ENCODE peak calls at places on chromosomes 2 and 18, in four cellular contexts. One of them, this sample, is unnamed.

GRCh38 chr18:57921708-57922107 is 118.6 kb upstream of the ATP8B1 start:
- DNase-seq in heart left ventricle: no peak
- DNase-seq in SJSA1: no peak
- DNase-seq in activated CD4-positive, alpha-beta T cell treated with anti-CD3 and anti-CD28 coated beads, Interleukin-2, amount 10 ng/mL, durations not matched to agents 7 days and 5 days: no peak
- DNase-seq in this sample: no peak

GRCh38 chr2:223007531-223007930 is 44.5 kb upstream of the KCNE4 start:
- DNase-seq in heart left ventricle: no peak
- DNase-seq in SJSA1: no peak
- DNase-seq in activated CD4-positive, alpha-beta T cell treated with anti-CD3 and anti-CD28 coated beads, Interleukin-2, amount 10 ng/mL, durations not matched to agents 7 days and 5 days: no peak
- DNase-seq in this sample: no peak

GRCh38 chr2:64273524-64274398 is 129.5 kb upstream of the PELI1 start:
- DNase-seq in activated CD4-positive, alpha-beta T cell treated with anti-CD3 and anti-CD28 coated beads, Interleukin-2, amount 10 ng/mL, durations not matched to agents 7 days and 5 days: no peak
- DNase-seq in heart left ventricle: peak; percentile 52
- DNase-seq in SJSA1: peak; percentile 48
- DNase-seq in this sample: no peak

GRCh38 chr2:215722125-215722524 is 286.3 kb upstream of the FN1 start:
- DNase-seq in SJSA1: no peak
- DNase-seq in heart left ventricle: no peak
- DNase-seq in activated CD4-positive, alpha-beta T cell treated with anti-CD3 and anti-CD28 coated beads, Interleukin-2, amount 10 ng/mL, durations not matched to agents 7 days and 5 days: no peak
- DNase-seq in this sample: no peak

GRCh38 chr2:60519259-60519863 is 34.1 kb downstream of the BCL11A start:
- DNase-seq in heart left ventricle: no peak
- DNase-seq in activated CD4-positive, alpha-beta T cell treated with anti-CD3 and anti-CD28 coated beads, Interleukin-2, amount 10 ng/mL, durations not matched to agents 7 days and 5 days: no peak
- DNase-seq in SJSA1: no peak
- DNase-seq in this sample: no peak

GRCh38 chr18:56321470-56321869 is 316.9 kb downstream of the TXNL1 start:
- DNase-seq in heart left ventricle: peak; percentile 68
- DNase-seq in activated CD4-positive, alpha-beta T cell treated with anti-CD3 and anti-CD28 coated beads, Interleukin-2, amount 10 ng/mL, durations not matched to agents 7 days and 5 days: no peak
- DNase-seq in SJSA1: no peak
- DNase-seq in this sample: no peak

GRCh38 chr18:69787825-69788547 is 159.7 kb downstream of the CD226 start:
- DNase-seq in SJSA1: no peak
- DNase-seq in activated CD4-positive, alpha-beta T cell treated with anti-CD3 and anti-CD28 coated beads, Interleukin-2, amount 10 ng/mL, durations not matched to agents 7 days and 5 days: no peak
- DNase-seq in heart left ventricle: no peak
- DNase-seq in this sample: no peak

GRCh38 chr2:147025611-147026010 is 819.2 kb upstream of the ACVR2A start:
- DNase-seq in SJSA1: no peak
- DNase-seq in heart left ventricle: no peak
- DNase-seq in activated CD4-positive, alpha-beta T cell treated with anti-CD3 and anti-CD28 coated beads, Interleukin-2, amount 10 ng/mL, durations not matched to agents 7 days and 5 days: no peak
- DNase-seq in this sample: no peak

GRCh38 chr2:8607591-8607990 is 74.3 kb upstream of the ID2 start:
- DNase-seq in heart left ventricle: no peak
- DNase-seq in SJSA1: peak; percentile 70
- DNase-seq in activated CD4-positive, alpha-beta T cell treated with anti-CD3 and anti-CD28 coated beads, Interleukin-2, amount 10 ng/mL, durations not matched to agents 7 days and 5 days: no peak
- DNase-seq in this sample: no peak

GRCh38 chr2:27240406-27240805 is 22.4 kb downstream of the SLC30A3 start:
- DNase-seq in activated CD4-positive, alpha-beta T cell treated with anti-CD3 and anti-CD28 coated beads, Interleukin-2, amount 10 ng/mL, durations not matched to agents 7 days and 5 days: no peak
- DNase-seq in heart left ventricle: no peak
- DNase-seq in SJSA1: no peak
- DNase-seq in this sample: no peak

GRCh38 chr2:14634223-14634884 is 1.8 kb downstream of the LRATD1 start:
- DNase-seq in heart left ventricle: peak; percentile 79
- DNase-seq in activated CD4-positive, alpha-beta T cell treated with anti-CD3 and anti-CD28 coated beads, Interleukin-2, amount 10 ng/mL, durations not matched to agents 7 days and 5 days: no peak
- DNase-seq in SJSA1: peak; percentile 44
- DNase-seq in this sample: no peak

GRCh38 chr2:193518061-193518817 is 1323.5 kb upstream of the TMEFF2 start:
- DNase-seq in heart left ventricle: no peak
- DNase-seq in SJSA1: no peak
- DNase-seq in activated CD4-positive, alpha-beta T cell treated with anti-CD3 and anti-CD28 coated beads, Interleukin-2, amount 10 ng/mL, durations not matched to agents 7 days and 5 days: no peak
- DNase-seq in this sample: no peak

GRCh38 chr2:101474752-101475384 is at the start of gene RFX8:
- DNase-seq in heart left ventricle: peak; percentile 42
- DNase-seq in activated CD4-positive, alpha-beta T cell treated with anti-CD3 and anti-CD28 coated beads, Interleukin-2, amount 10 ng/mL, durations not matched to agents 7 days and 5 days: peak; percentile 81
- DNase-seq in SJSA1: peak; percentile 60
- DNase-seq in this sample: no peak

GRCh38 chr2:85954918-85955420 is 66.2 kb upstream of the ST3GAL5 start:
- DNase-seq in heart left ventricle: no peak
- DNase-seq in SJSA1: peak; percentile 24
- DNase-seq in activated CD4-positive, alpha-beta T cell treated with anti-CD3 and anti-CD28 coated beads, Interleukin-2, amount 10 ng/mL, durations not matched to agents 7 days and 5 days: no peak
- DNase-seq in this sample: no peak

GRCh38 chr2:15764683-15765011 is 173.0 kb downstream of the DDX1 start:
- DNase-seq in activated CD4-positive, alpha-beta T cell treated with anti-CD3 and anti-CD28 coated beads, Interleukin-2, amount 10 ng/mL, durations not matched to agents 7 days and 5 days: no peak
- DNase-seq in heart left ventricle: no peak
- DNase-seq in SJSA1: no peak
- DNase-seq in this sample: no peak

GRCh38 chr2:28821295-28821958 is 10.8 kb downstream of the SPDYA start:
- DNase-seq in heart left ventricle: no peak
- DNase-seq in activated CD4-positive, alpha-beta T cell treated with anti-CD3 and anti-CD28 coated beads, Interleukin-2, amount 10 ng/mL, durations not matched to agents 7 days and 5 days: peak; percentile 76
- DNase-seq in SJSA1: peak; percentile 47
- DNase-seq in this sample: no peak

GRCh38 chr2:222752731-222753130 is 81.3 kb downstream of the MOGAT1 start:
- DNase-seq in activated CD4-positive, alpha-beta T cell treated with anti-CD3 and anti-CD28 coated beads, Interleukin-2, amount 10 ng/mL, durations not matched to agents 7 days and 5 days: no peak
- DNase-seq in SJSA1: no peak
- DNase-seq in heart left ventricle: no peak
- DNase-seq in this sample: no peak

GRCh38 chr2:191630313-191630712 is 47.6 kb upstream of the NABP1 start:
- DNase-seq in activated CD4-positive, alpha-beta T cell treated with anti-CD3 and anti-CD28 coated beads, Interleukin-2, amount 10 ng/mL, durations not matched to agents 7 days and 5 days: no peak
- DNase-seq in SJSA1: no peak
- DNase-seq in heart left ventricle: no peak
- DNase-seq in this sample: no peak

GRCh38 chr2:44740678-44741077 is 200.8 kb upstream of the SIX3 start:
- DNase-seq in activated CD4-positive, alpha-beta T cell treated with anti-CD3 and anti-CD28 coated beads, Interleukin-2, amount 10 ng/mL, durations not matched to agents 7 days and 5 days: no peak
- DNase-seq in heart left ventricle: no peak
- DNase-seq in SJSA1: no peak
- DNase-seq in this sample: no peak

GRCh38 chr2:196268022-196268421 is 96.6 kb upstream of the STK17B start:
- DNase-seq in activated CD4-positive, alpha-beta T cell treated with anti-CD3 and anti-CD28 coated beads, Interleukin-2, amount 10 ng/mL, durations not matched to agents 7 days and 5 days: no peak
- DNase-seq in heart left ventricle: no peak
- DNase-seq in SJSA1: no peak
- DNase-seq in this sample: no peak

GRCh38 chr18:23635283-23636040 is 27.2 kb downstream of the ANKRD29 start:
- DNase-seq in SJSA1: no peak
- DNase-seq in activated CD4-positive, alpha-beta T cell treated with anti-CD3 and anti-CD28 coated beads, Interleukin-2, amount 10 ng/mL, durations not matched to agents 7 days and 5 days: no peak
- DNase-seq in heart left ventricle: no peak
- DNase-seq in this sample: no peak

GRCh38 chr2:215420471-215420935 is 15.4 kb downstream of the FN1 start:
- DNase-seq in activated CD4-positive, alpha-beta T cell treated with anti-CD3 and anti-CD28 coated beads, Interleukin-2, amount 10 ng/mL, durations not matched to agents 7 days and 5 days: no peak
- DNase-seq in SJSA1: no peak
- DNase-seq in heart left ventricle: no peak
- DNase-seq in this sample: no peak

GRCh38 chr2:237996041-237996593 is 29.3 kb downstream of the UBE2F start:
- DNase-seq in SJSA1: peak; percentile 64
- DNase-seq in heart left ventricle: no peak
- DNase-seq in activated CD4-positive, alpha-beta T cell treated with anti-CD3 and anti-CD28 coated beads, Interleukin-2, amount 10 ng/mL, durations not matched to agents 7 days and 5 days: no peak
- DNase-seq in this sample: no peak

GRCh38 chr2:95353613-95354468 is 48.7 kb upstream of the FAHD2A start:
- DNase-seq in heart left ventricle: no peak
- DNase-seq in SJSA1: peak; percentile 31
- DNase-seq in activated CD4-positive, alpha-beta T cell treated with anti-CD3 and anti-CD28 coated beads, Interleukin-2, amount 10 ng/mL, durations not matched to agents 7 days and 5 days: no peak
- DNase-seq in this sample: no peak

GRCh38 chr18:26656944-26657536 is 108.7 kb upstream of the KCTD1 start:
- DNase-seq in heart left ventricle: peak; percentile 86
- DNase-seq in activated CD4-positive, alpha-beta T cell treated with anti-CD3 and anti-CD28 coated beads, Interleukin-2, amount 10 ng/mL, durations not matched to agents 7 days and 5 days: no peak
- DNase-seq in SJSA1: peak; percentile 64
- DNase-seq in this sample: no peak

GRCh38 chr2:180125245-180125962 is 118.3 kb upstream of the CWC22 start:
- DNase-seq in activated CD4-positive, alpha-beta T cell treated with anti-CD3 and anti-CD28 coated beads, Interleukin-2, amount 10 ng/mL, durations not matched to agents 7 days and 5 days: peak; percentile 32
- DNase-seq in heart left ventricle: peak; percentile 54
- DNase-seq in SJSA1: peak; percentile 73
- DNase-seq in this sample: no peak

GRCh38 chr2:239271471-239272255 is 129.2 kb downstream of the HDAC4 start:
- DNase-seq in activated CD4-positive, alpha-beta T cell treated with anti-CD3 and anti-CD28 coated beads, Interleukin-2, amount 10 ng/mL, durations not matched to agents 7 days and 5 days: no peak
- DNase-seq in heart left ventricle: no peak
- DNase-seq in SJSA1: peak; percentile 33
- DNase-seq in this sample: no peak

GRCh38 chr2:109516445-109517117 is 97.2 kb downstream of the SEPTIN10 start:
- DNase-seq in SJSA1: peak; percentile 69
- DNase-seq in activated CD4-positive, alpha-beta T cell treated with anti-CD3 and anti-CD28 coated beads, Interleukin-2, amount 10 ng/mL, durations not matched to agents 7 days and 5 days: peak; percentile 9
- DNase-seq in heart left ventricle: peak; percentile 54
- DNase-seq in this sample: no peak

GRCh38 chr18:52343138-52343537 is 3.1 kb downstream of the DCC start:
- DNase-seq in heart left ventricle: no peak
- DNase-seq in activated CD4-positive, alpha-beta T cell treated with anti-CD3 and anti-CD28 coated beads, Interleukin-2, amount 10 ng/mL, durations not matched to agents 7 days and 5 days: no peak
- DNase-seq in SJSA1: no peak
- DNase-seq in this sample: no peak

GRCh38 chr2:85792783-85793441 is 39.1 kb downstream of the ATOH8 start:
- DNase-seq in SJSA1: peak; percentile 69
- DNase-seq in activated CD4-positive, alpha-beta T cell treated with anti-CD3 and anti-CD28 coated beads, Interleukin-2, amount 10 ng/mL, durations not matched to agents 7 days and 5 days: no peak
- DNase-seq in heart left ventricle: peak; percentile 36
- DNase-seq in this sample: no peak

GRCh38 chr2:30990736-30991135 is 147.5 kb downstream of the GALNT14 start:
- DNase-seq in heart left ventricle: no peak
- DNase-seq in SJSA1: no peak
- DNase-seq in activated CD4-positive, alpha-beta T cell treated with anti-CD3 and anti-CD28 coated beads, Interleukin-2, amount 10 ng/mL, durations not matched to agents 7 days and 5 days: no peak
- DNase-seq in this sample: no peak

GRCh38 chr2:209958016-209958415 is 44.4 kb upstream of the RPE start:
- DNase-seq in heart left ventricle: no peak
- DNase-seq in activated CD4-positive, alpha-beta T cell treated with anti-CD3 and anti-CD28 coated beads, Interleukin-2, amount 10 ng/mL, durations not matched to agents 7 days and 5 days: no peak
- DNase-seq in SJSA1: no peak
- DNase-seq in this sample: no peak

GRCh38 chr2:238107525-238108422 is 7.6 kb downstream of the ESPNL start:
- DNase-seq in heart left ventricle: peak; percentile 6
- DNase-seq in activated CD4-positive, alpha-beta T cell treated with anti-CD3 and anti-CD28 coated beads, Interleukin-2, amount 10 ng/mL, durations not matched to agents 7 days and 5 days: no peak
- DNase-seq in SJSA1: no peak
- DNase-seq in this sample: no peak

GRCh38 chr18:24497052-24497754 is 36.8 kb downstream of the HRH4 start:
- DNase-seq in activated CD4-positive, alpha-beta T cell treated with anti-CD3 and anti-CD28 coated beads, Interleukin-2, amount 10 ng/mL, durations not matched to agents 7 days and 5 days: no peak
- DNase-seq in SJSA1: no peak
- DNase-seq in heart left ventricle: no peak
- DNase-seq in this sample: peak; percentile 28

GRCh38 chr2:108266218-108266617 is 22.5 kb upstream of the SULT1C2 start:
- DNase-seq in SJSA1: no peak
- DNase-seq in activated CD4-positive, alpha-beta T cell treated with anti-CD3 and anti-CD28 coated beads, Interleukin-2, amount 10 ng/mL, durations not matched to agents 7 days and 5 days: no peak
- DNase-seq in heart left ventricle: no peak
- DNase-seq in this sample: no peak

GRCh38 chr2:61853086-61853847 is 593 bp downstream of the FAM161A start:
- DNase-seq in heart left ventricle: no peak
- DNase-seq in activated CD4-positive, alpha-beta T cell treated with anti-CD3 and anti-CD28 coated beads, Interleukin-2, amount 10 ng/mL, durations not matched to agents 7 days and 5 days: peak; percentile 6
- DNase-seq in SJSA1: peak; percentile 72
- DNase-seq in this sample: no peak

GRCh38 chr2:223647258-223647952 is 45.2 kb upstream of the SCG2 start:
- DNase-seq in SJSA1: no peak
- DNase-seq in activated CD4-positive, alpha-beta T cell treated with anti-CD3 and anti-CD28 coated beads, Interleukin-2, amount 10 ng/mL, durations not matched to agents 7 days and 5 days: no peak
- DNase-seq in heart left ventricle: no peak
- DNase-seq in this sample: no peak